ENCODE peak calls at places on chromosomes 2 and 18, in four cellular contexts. W, Y, H and O are unnamed samples.

GRCh38 chr2:7022956-7023467 is 105.8 kb downstream of the RNF144A start:
- DNase-seq in H (no peak), W (no peak), Y (no peak), O (no peak)

GRCh38 chr2:217734999-217735398 is 267.8 kb downstream of the TNS1 start:
- DNase-seq in Y (no peak), W (no peak), H (no peak), O (no peak)

GRCh38 chr2:205060269-205060668 is 515.0 kb downstream of the PARD3B start:
- DNase-seq in H (no peak), Y (no peak), W (no peak), O (no peak)

GRCh38 chr2:73008261-73009159 is 63.0 kb downstream of the SFXN5 start:
- DNase-seq in W (no peak), Y (no peak), H (no peak), O (no peak)

GRCh38 chr2:44107086-44107740 is 61.5 kb upstream of the PPM1B start:
- DNase-seq in W (no peak), H (no peak), Y (no peak), O (no peak)

GRCh38 chr2:1617425-1618021 is 126.8 kb downstream of the PXDN start:
- DNase-seq in Y (no peak), W (no peak), H (no peak), O (peak; percentile 50)

GRCh38 chr2:223835701-223836532 is 1.5 kb downstream of the AP1S3 start:
- DNase-seq in Y (no peak), W (no peak), H (no peak), O (no peak)

GRCh38 chr2:112709703-112710102 is 11.1 kb upstream of the NT5DC4 start:
- DNase-seq in H (no peak), Y (no peak), W (no peak), O (no peak)

GRCh38 chr2:234955091-234955511 is 3.3 kb downstream of the SH3BP4 start:
- DNase-seq in Y (no peak), H (peak; percentile 50), W (no peak), O (peak; percentile 45)

GRCh38 chr2:71992036-71992435 is 155.6 kb downstream of the CYP26B1 start:
- DNase-seq in Y (no peak), W (no peak), H (no peak), O (no peak)

GRCh38 chr18:77039196-77040140 is 93.1 kb downstream of the MBP start:
- DNase-seq in H (no peak), Y (no peak), W (no peak), O (no peak)

GRCh38 chr2:15316370-15316814 is 244.7 kb downstream of the NBAS start:
- DNase-seq in Y (no peak), H (peak; percentile 19), W (no peak), O (no peak)

GRCh38 chr2:194166818-194167217 is 1490.2 kb upstream of the SLC39A10 start:
- DNase-seq in H (peak; percentile 53), Y (no peak), W (no peak), O (no peak)

GRCh38 chr2:233455006-233455405 is 100.7 kb downstream of the DGKD start:
- DNase-seq in W (peak; percentile 56), H (no peak), Y (no peak), O (no peak)

GRCh38 chr18:10290244-10291240 is 163.9 kb upstream of the APCDD1 start:
- DNase-seq in W (no peak), H (no peak), Y (no peak), O (no peak)

GRCh38 chr2:122713800-122714199 is 958.3 kb downstream of the TSN start:
- DNase-seq in W (no peak), Y (no peak), H (no peak), O (no peak)
- H3K4me3 ChIP-seq in W (no peak overlapping the region), Y (no peak overlapping the region), H (no peak overlapping the region), O (no peak overlapping the region)

DNA sequence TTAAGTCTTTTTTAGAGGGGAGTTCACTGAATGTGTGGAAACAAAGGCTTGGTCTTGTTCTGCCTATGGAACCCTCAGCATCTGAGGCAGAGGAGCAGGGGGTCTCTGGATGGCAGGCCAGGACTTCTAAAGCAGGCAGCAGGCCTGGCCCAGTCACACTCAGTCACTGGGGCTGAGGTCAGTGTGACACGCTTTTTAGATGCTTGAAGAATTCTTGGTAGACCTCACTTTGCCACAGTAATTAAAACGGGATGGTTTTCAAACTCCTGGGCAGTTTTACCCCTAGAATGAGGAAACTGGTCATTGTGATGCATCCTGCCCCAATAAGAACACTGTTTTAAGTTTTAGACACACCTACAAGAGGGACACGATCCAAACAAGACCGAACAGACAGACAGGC is 184.7 kb downstream of the AFF3 start:
- DNase-seq in Y (peak; percentile 53), W (no peak), H (no peak), O (no peak)
- H3K36me3 ChIP-seq in Y (no peaks in the 10 kb centered on the region), W (no peaks in the 10 kb centered on the region), H (no peaks in the 10 kb centered on the region), O (no peaks in the 10 kb centered on the region)

GRCh38 chr2:88125344-88125923 is 2.4 kb downstream of the FABP1 start:
- DNase-seq in H (no peak), W (no peak), Y (peak; percentile 84), O (no peak)
- H3K4me3 ChIP-seq in H (no peak overlapping the region), W (no peak overlapping the region), Y (no peak overlapping the region), O (no peak overlapping the region)

GRCh38 chr2:241334813-241335212 is 19.1 kb downstream of the SEPTIN2 start:
- DNase-seq in W (no peak), Y (no peak), H (no peak), O (no peak)
- H3K36me3 ChIP-seq in W (peaks cover 4% of the 10 kb centered on the region), Y (peaks cover 31% of the 10 kb centered on the region), H (peaks cover 20% of the 10 kb centered on the region), O (peaks cover 20% of the 10 kb centered on the region)

GRCh38 chr2:84904717-84905174 is 710 bp upstream of the TMSB10 start:
- DNase-seq in W (peak; percentile 81), H (peak; percentile 83), Y (peak; percentile 96), O (peak; percentile 76)

GRCh38 chr2:84906108-84906899 is 848 bp downstream of the TMSB10 start:
- DNase-seq in H (peak; percentile 34), Y (peak; percentile 90), W (peak; percentile 53), O (peak; percentile 69)

GRCh38 chr2:84905181-84906107 is at the start of gene TMSB10:
- DNase-seq in H (peak; percentile 85), Y (peak; percentile 97), W (peak; percentile 92), O (peak; percentile 92)

GRCh38 chr2:84902526-84902925 is 2.9 kb upstream of the TMSB10 start:
- DNase-seq in W (no peak), Y (no peak), H (no peak), O (no peak)

DNA sequence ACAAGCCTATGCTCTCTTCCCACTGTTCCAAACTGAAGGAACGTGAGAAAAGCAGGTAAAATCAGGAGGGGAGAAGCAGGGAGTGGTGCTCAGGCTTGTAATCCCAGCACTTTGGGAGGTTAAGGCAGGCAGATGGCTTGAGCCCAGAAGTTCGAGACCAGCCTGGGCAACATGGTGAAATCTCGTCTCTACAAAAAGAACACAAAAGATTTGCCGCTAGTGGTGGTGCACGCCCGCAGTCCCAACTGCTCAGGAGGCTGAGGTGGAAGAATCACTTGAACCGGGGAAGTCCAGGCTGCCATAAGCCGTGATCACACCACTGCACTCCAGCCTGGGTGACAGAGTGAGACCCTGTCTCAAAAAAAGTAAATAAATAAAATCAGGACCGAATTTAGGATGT is 1.3 kb upstream of the TMSB10 start:
- DNase-seq in H (no peak), W (no peak), Y (no peak), O (no peak)
- H3K4me3 ChIP-seq in H (peak overlapping the region; percentile 97), W (peak overlapping the region; percentile 90), Y (peak overlapping the region; percentile 97), O (no peak overlapping the region)

GRCh38 chr2:12009323-12009905 is 263.0 kb downstream of the LPIN1 start:
- DNase-seq in Y (no peak), W (no peak), H (no peak), O (no peak)

GRCh38 chr2:12006841-12007240 is 260.4 kb downstream of the LPIN1 start:
- DNase-seq in Y (no peak), W (no peak), H (peak; percentile 94), O (peak; percentile 54)

GRCh38 chr2:12007282-12007681 is 260.9 kb downstream of the LPIN1 start:
- DNase-seq in H (no peak), Y (no peak), W (no peak), O (no peak)

GRCh38 chr2:12010059-12010458 is 263.6 kb downstream of the LPIN1 start:
- DNase-seq in W (no peak), H (no peak), Y (no peak), O (no peak)

DNA sequence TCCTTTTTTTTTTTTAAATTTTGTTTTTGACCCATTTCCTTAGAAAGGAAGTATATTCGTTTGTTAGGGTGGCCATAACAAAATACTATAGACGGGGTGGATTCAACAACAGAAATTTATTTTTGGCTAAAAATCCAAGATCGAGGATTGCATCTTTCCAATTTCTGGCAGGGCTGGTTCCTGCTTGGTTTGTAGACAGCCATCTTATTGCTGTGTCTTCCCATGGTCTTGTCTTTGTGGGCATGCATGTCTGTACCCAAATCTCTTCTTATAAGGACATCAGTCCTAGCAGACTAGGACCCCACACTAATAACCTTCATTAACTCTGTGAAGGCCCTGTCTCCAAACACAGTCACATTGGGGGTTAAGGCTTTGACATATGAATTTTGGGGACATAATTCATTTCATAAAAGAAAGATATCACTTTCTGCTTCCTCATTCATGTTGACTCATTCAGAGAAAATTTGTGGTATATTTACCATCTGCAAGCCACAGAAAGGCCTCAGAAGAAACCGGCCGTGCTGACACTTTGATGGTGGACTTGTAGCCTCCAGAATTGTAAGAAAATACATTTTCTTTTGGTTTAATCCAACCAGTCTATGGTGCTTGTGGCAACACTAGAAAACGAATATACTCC is 262.1 kb downstream of the LPIN1 start:
- DNase-seq in Y (no peak), H (no peak), W (no peak), O (no peak)
- H3K36me3 ChIP-seq in Y (no peaks in the 10 kb centered on the region), H (no peaks in the 10 kb centered on the region), W (no peaks in the 10 kb centered on the region), O (no peaks in the 10 kb centered on the region)